ENCODE peak calls at places on chromosomes 4 and X, in four cellular contexts. E is SJCRH30, W is hippocampal formation, H is progenitor cell of endocrine pancreas. L is an unnamed sample.

GRCh38 chr4:114100288-114101031 is 121.0 kb upstream of the ARSJ start:
- DNase-seq in E (no peak), W (no peak), H (no peak), L (no peak)

GRCh38 chr4:2842667-2843022 is 999 bp upstream of the ADD1 start:
- DNase-seq in E (no peak), W (no peak), H (no peak), L (no peak)

GRCh38 chr4:82744284-82744963 is 54.2 kb downstream of the SCD5 start:
- DNase-seq in E (no peak), W (no peak), H (no peak), L (no peak)

GRCh38 chrX:55135171-55135570 is 46.4 kb downstream of the PAGE2 start:
- DNase-seq in E (peak), W (no peak), H (no peak), L (no peak)

GRCh38 chr4:3313556-3314228 is 20.9 kb downstream of the RGS12 start:
- DNase-seq in E (no peak), W (no peak), H (no peak), L (no peak)

GRCh38 chr4:125322363-125322730 is 7.6 kb downstream of the FAT4 start:
- DNase-seq in E (no peak), W (no peak), H (no peak), L (no peak)

GRCh38 chr4:61427818-61428495 is 227.8 kb downstream of the ADGRL3 start:
- DNase-seq in E (peak), W (no peak), H (no peak), L (no peak)

GRCh38 chrX:46575991-46576392 is 2.4 kb downstream of the CHST7 start:
- DNase-seq in E (no peak), W (no peak), H (no peak), L (no peak)

GRCh38 chr4:52751349-52751911 is at the start of gene ERVMER34-1:
- DNase-seq in E (no peak), W (no peak), H (peak), L (no peak)